ENCODE peak calls at places on chromosomes 16 and 17, in eight cellular contexts. P is activated CD4-positive, alpha-beta memory T cell treated with anti-CD3 and anti-CD28 coated beads for 36 hours; S is astrocyte of the spinal cord; W is HEK293T; I is immature natural killer cell; Q is MG63; G is MCF 10A; Z is activated CD4-positive, alpha-beta T cell treated with anti-CD3 and anti-CD28 coated beads, Interleukin-2, amount 10 ng/mL, durations not matched to agents 7 days and 5 days. E is an unnamed sample.

GRCh38 chr17:42132941-42133340 is 10.3 kb downstream of the HSPB9 start:
- DNase-seq in P (peak; percentile 69), S (peak; percentile 87), W (no peak), I (peak; percentile 24), Q (peak; percentile 65), G (no peak), Z (peak; percentile 26), E (peak; percentile 76)

GRCh38 chr16:28951410-28951943 is 740 bp downstream of the NFATC2IP start:
- DNase-seq in P (no peak), S (no peak), W (peak; percentile 39), I (no peak), Q (peak; percentile 46), G (peak; percentile 30), Z (peak; percentile 57), E (no peak)

GRCh38 chr16:6835941-6836340 is 496.7 kb upstream of the RBFOX1 start:
- DNase-seq in P (no peak), S (no peak), W (no peak), I (no peak), Q (no peak), G (no peak), Z (no peak), E (no peak)

GRCh38 chr16:79164378-79164720 is 436.2 kb downstream of the MAF start:
- DNase-seq in P (no peak), S (no peak), W (no peak), I (no peak), Q (no peak), G (no peak), Z (no peak), E (no peak)

GRCh38 chr17:50072925-50073324 is 17.0 kb downstream of the ITGA3 start:
- DNase-seq in P (no peak), S (no peak), W (no peak), I (no peak), Q (no peak), G (no peak), Z (no peak), E (no peak)

GRCh38 chr17:81865733-81866439 is 5.3 kb downstream of the ARHGDIA start:
- DNase-seq in P (no peak), S (no peak), W (no peak), I (no peak), Q (no peak), G (peak; percentile 57), Z (no peak), E (no peak)

GRCh38 chr16:31138621-31139578 is 3.4 kb upstream of the PRSS8 start:
- DNase-seq in P (no peak), S (peak; percentile 43), W (no peak), I (no peak), Q (peak; percentile 87), G (peak; percentile 83), Z (no peak), E (no peak)

GRCh38 chr16:66841366-66841765 is 2.8 kb upstream of the CA7 start:
- DNase-seq in P (no peak), S (no peak), W (no peak), I (no peak), Q (no peak), G (no peak), Z (no peak), E (no peak)

GRCh38 chr17:45131616-45132301 is 556 bp downstream of the PLCD3 start:
- DNase-seq in P (peak; percentile 55), S (no peak), W (peak; percentile 63), I (peak; percentile 41), Q (peak; percentile 32), G (no peak), Z (peak; percentile 54), E (no peak)